ENCODE peak calls at places on chromosomes 4 and X, in four cellular contexts. One of them, this sample, is unnamed.

GRCh38 chrX:45143455-45143854 is 57.2 kb downstream of the DIPK2B start:
- DNase-seq in GM12865: no peak
- DNase-seq in stimulated activated CD8-positive, alpha-beta memory T cell treated with anti-CD3 and anti-CD28 coated beads, Interleukin-4, amount 100 ng/mL, for 24 hours: no peak
- DNase-seq in AG09319: no peak
- DNase-seq in this sample: no peak

GRCh38 chr4:48041535-48042137 is 25.1 kb downstream of the NIPAL1 start:
- DNase-seq in stimulated activated CD8-positive, alpha-beta memory T cell treated with anti-CD3 and anti-CD28 coated beads, Interleukin-4, amount 100 ng/mL, for 24 hours: no peak
- DNase-seq in GM12865: no peak
- DNase-seq in AG09319: no peak
- DNase-seq in this sample: no peak

GRCh38 chrX:70253377-70254062 is 6.5 kb downstream of the P2RY4 start:
- DNase-seq in stimulated activated CD8-positive, alpha-beta memory T cell treated with anti-CD3 and anti-CD28 coated beads, Interleukin-4, amount 100 ng/mL, for 24 hours: no peak
- DNase-seq in GM12865: no peak
- DNase-seq in AG09319: no peak
- DNase-seq in this sample: no peak

GRCh38 chrX:82335772-82336171 is 1133.9 kb downstream of the SH3BGRL start:
- DNase-seq in GM12865: no peak
- DNase-seq in stimulated activated CD8-positive, alpha-beta memory T cell treated with anti-CD3 and anti-CD28 coated beads, Interleukin-4, amount 100 ng/mL, for 24 hours: no peak
- DNase-seq in AG09319: no peak
- DNase-seq in this sample: no peak

GRCh38 chr4:121189811-121190210 is 25.7 kb upstream of the TNIP3 start:
- DNase-seq in AG09319: no peak
- DNase-seq in GM12865: peak; percentile 72
- DNase-seq in stimulated activated CD8-positive, alpha-beta memory T cell treated with anti-CD3 and anti-CD28 coated beads, Interleukin-4, amount 100 ng/mL, for 24 hours: peak; percentile 20
- DNase-seq in this sample: no peak

GRCh38 chr4:108512615-108513505 is 107.5 kb upstream of the RPL34 start:
- DNase-seq in GM12865: peak; percentile 47
- DNase-seq in stimulated activated CD8-positive, alpha-beta memory T cell treated with anti-CD3 and anti-CD28 coated beads, Interleukin-4, amount 100 ng/mL, for 24 hours: peak; percentile 18
- DNase-seq in AG09319: peak; percentile 16
- DNase-seq in this sample: peak; percentile 28

GRCh38 chrX:50814701-50815476 is 895 bp upstream of the SHROOM4 start:
- DNase-seq in GM12865: no peak
- DNase-seq in AG09319: no peak
- DNase-seq in stimulated activated CD8-positive, alpha-beta memory T cell treated with anti-CD3 and anti-CD28 coated beads, Interleukin-4, amount 100 ng/mL, for 24 hours: no peak
- DNase-seq in this sample: no peak

GRCh38 chrX:129694805-129695204 is 40.0 kb upstream of the APLN start:
- DNase-seq in stimulated activated CD8-positive, alpha-beta memory T cell treated with anti-CD3 and anti-CD28 coated beads, Interleukin-4, amount 100 ng/mL, for 24 hours: no peak
- DNase-seq in GM12865: no peak
- DNase-seq in AG09319: no peak
- DNase-seq in this sample: no peak

GRCh38 chr4:147482281-147482680 is 1.4 kb downstream of the EDNRA start:
- DNase-seq in stimulated activated CD8-positive, alpha-beta memory T cell treated with anti-CD3 and anti-CD28 coated beads, Interleukin-4, amount 100 ng/mL, for 24 hours: no peak
- DNase-seq in GM12865: peak; percentile 18
- DNase-seq in AG09319: no peak
- DNase-seq in this sample: no peak

GRCh38 chrX:54166915-54167314 is 16.1 kb downstream of the FAM120C start:
- DNase-seq in GM12865: no peak
- DNase-seq in AG09319: no peak
- DNase-seq in stimulated activated CD8-positive, alpha-beta memory T cell treated with anti-CD3 and anti-CD28 coated beads, Interleukin-4, amount 100 ng/mL, for 24 hours: no peak
- DNase-seq in this sample: no peak

GRCh38 chr4:42570221-42570620 is 86.7 kb downstream of the ATP8A1 start:
- DNase-seq in stimulated activated CD8-positive, alpha-beta memory T cell treated with anti-CD3 and anti-CD28 coated beads, Interleukin-4, amount 100 ng/mL, for 24 hours: no peak
- DNase-seq in GM12865: no peak
- DNase-seq in AG09319: no peak
- DNase-seq in this sample: no peak

GRCh38 chr4:103067841-103068547 is 8.6 kb downstream of the SLC9B2 start:
- DNase-seq in GM12865: no peak
- DNase-seq in AG09319: no peak
- DNase-seq in stimulated activated CD8-positive, alpha-beta memory T cell treated with anti-CD3 and anti-CD28 coated beads, Interleukin-4, amount 100 ng/mL, for 24 hours: no peak
- DNase-seq in this sample: no peak

GRCh38 chr4:26320159-26320452 is 708 bp upstream of the RBPJ start:
- DNase-seq in stimulated activated CD8-positive, alpha-beta memory T cell treated with anti-CD3 and anti-CD28 coated beads, Interleukin-4, amount 100 ng/mL, for 24 hours: no peak
- DNase-seq in AG09319: no peak
- DNase-seq in GM12865: peak; percentile 81
- DNase-seq in this sample: peak; percentile 71

GRCh38 chr4:3295837-3296624 is 3.2 kb downstream of the RGS12 start:
- DNase-seq in AG09319: no peak
- DNase-seq in GM12865: no peak
- DNase-seq in stimulated activated CD8-positive, alpha-beta memory T cell treated with anti-CD3 and anti-CD28 coated beads, Interleukin-4, amount 100 ng/mL, for 24 hours: no peak
- DNase-seq in this sample: no peak

GRCh38 chr4:88526221-88526815 is 2.7 kb upstream of the PYURF start:
- DNase-seq in GM12865: no peak
- DNase-seq in stimulated activated CD8-positive, alpha-beta memory T cell treated with anti-CD3 and anti-CD28 coated beads, Interleukin-4, amount 100 ng/mL, for 24 hours: no peak
- DNase-seq in AG09319: no peak
- DNase-seq in this sample: peak; percentile 3

GRCh38 chrX:131821945-131822622 is 201.0 kb upstream of the STK26 start:
- DNase-seq in stimulated activated CD8-positive, alpha-beta memory T cell treated with anti-CD3 and anti-CD28 coated beads, Interleukin-4, amount 100 ng/mL, for 24 hours: peak; percentile 49
- DNase-seq in GM12865: peak; percentile 24
- DNase-seq in AG09319: peak; percentile 75
- DNase-seq in this sample: no peak

GRCh38 chr4:161929966-161930365 is 233.8 kb downstream of the FSTL5 start:
- DNase-seq in AG09319: no peak
- DNase-seq in GM12865: no peak
- DNase-seq in stimulated activated CD8-positive, alpha-beta memory T cell treated with anti-CD3 and anti-CD28 coated beads, Interleukin-4, amount 100 ng/mL, for 24 hours: no peak
- DNase-seq in this sample: no peak

GRCh38 chrX:65697173-65697572 is 29.7 kb downstream of the MSN start:
- DNase-seq in AG09319: no peak
- DNase-seq in stimulated activated CD8-positive, alpha-beta memory T cell treated with anti-CD3 and anti-CD28 coated beads, Interleukin-4, amount 100 ng/mL, for 24 hours: no peak
- DNase-seq in GM12865: no peak
- DNase-seq in this sample: peak; percentile 95

GRCh38 chr4:3524349-3524748 is 7.9 kb downstream of the LRPAP1 start:
- DNase-seq in AG09319: no peak
- DNase-seq in GM12865: no peak
- DNase-seq in stimulated activated CD8-positive, alpha-beta memory T cell treated with anti-CD3 and anti-CD28 coated beads, Interleukin-4, amount 100 ng/mL, for 24 hours: no peak
- DNase-seq in this sample: no peak

GRCh38 chrX:127726227-127726626 is 326.0 kb downstream of the ACTRT1 start:
- DNase-seq in AG09319: no peak
- DNase-seq in GM12865: no peak
- DNase-seq in stimulated activated CD8-positive, alpha-beta memory T cell treated with anti-CD3 and anti-CD28 coated beads, Interleukin-4, amount 100 ng/mL, for 24 hours: no peak
- DNase-seq in this sample: no peak

GRCh38 chr4:102616661-102617060 is 115.5 kb downstream of the NFKB1 start:
- DNase-seq in GM12865: no peak
- DNase-seq in AG09319: no peak
- DNase-seq in stimulated activated CD8-positive, alpha-beta memory T cell treated with anti-CD3 and anti-CD28 coated beads, Interleukin-4, amount 100 ng/mL, for 24 hours: no peak
- DNase-seq in this sample: peak; percentile 39

GRCh38 chr4:13524504-13525243 is 19.6 kb downstream of the NKX3-2 start:
- DNase-seq in stimulated activated CD8-positive, alpha-beta memory T cell treated with anti-CD3 and anti-CD28 coated beads, Interleukin-4, amount 100 ng/mL, for 24 hours: no peak
- DNase-seq in GM12865: no peak
- DNase-seq in AG09319: no peak
- DNase-seq in this sample: no peak

GRCh38 chr4:42397635-42398447 is 553 bp downstream of the SHISA3 start:
- DNase-seq in AG09319: no peak
- DNase-seq in GM12865: peak; percentile 54
- DNase-seq in stimulated activated CD8-positive, alpha-beta memory T cell treated with anti-CD3 and anti-CD28 coated beads, Interleukin-4, amount 100 ng/mL, for 24 hours: no peak
- DNase-seq in this sample: peak; percentile 39

GRCh38 chrX:57178605-57179004 is 41.4 kb upstream of the SPIN2A start:
- DNase-seq in AG09319: no peak
- DNase-seq in GM12865: no peak
- DNase-seq in stimulated activated CD8-positive, alpha-beta memory T cell treated with anti-CD3 and anti-CD28 coated beads, Interleukin-4, amount 100 ng/mL, for 24 hours: no peak
- DNase-seq in this sample: no peak

GRCh38 chrX:134936542-134936941 is 54.2 kb upstream of the SMIM10 start:
- DNase-seq in stimulated activated CD8-positive, alpha-beta memory T cell treated with anti-CD3 and anti-CD28 coated beads, Interleukin-4, amount 100 ng/mL, for 24 hours: no peak
- DNase-seq in AG09319: no peak
- DNase-seq in GM12865: no peak
- DNase-seq in this sample: no peak

GRCh38 chrX:18899796-18900380 is 84.0 kb downstream of the PHKA2 start:
- DNase-seq in AG09319: no peak
- DNase-seq in stimulated activated CD8-positive, alpha-beta memory T cell treated with anti-CD3 and anti-CD28 coated beads, Interleukin-4, amount 100 ng/mL, for 24 hours: no peak
- DNase-seq in GM12865: peak; percentile 21
- DNase-seq in this sample: peak; percentile 61

GRCh38 chr4:7974425-7974824 is 34.8 kb upstream of the AFAP1 start:
- DNase-seq in GM12865: no peak
- DNase-seq in AG09319: no peak
- DNase-seq in stimulated activated CD8-positive, alpha-beta memory T cell treated with anti-CD3 and anti-CD28 coated beads, Interleukin-4, amount 100 ng/mL, for 24 hours: no peak
- DNase-seq in this sample: no peak

GRCh38 chr4:162838671-162839070 is 328.0 kb downstream of the NAF1 start:
- DNase-seq in AG09319: no peak
- DNase-seq in stimulated activated CD8-positive, alpha-beta memory T cell treated with anti-CD3 and anti-CD28 coated beads, Interleukin-4, amount 100 ng/mL, for 24 hours: no peak
- DNase-seq in GM12865: no peak
- DNase-seq in this sample: no peak

GRCh38 chrX:135437867-135438733 is 16.4 kb downstream of the SMIM10L2A start:
- DNase-seq in stimulated activated CD8-positive, alpha-beta memory T cell treated with anti-CD3 and anti-CD28 coated beads, Interleukin-4, amount 100 ng/mL, for 24 hours: no peak
- DNase-seq in GM12865: no peak
- DNase-seq in AG09319: no peak
- DNase-seq in this sample: peak; percentile 42

GRCh38 chr4:172573899-172574298 is 594.7 kb upstream of the GALNT7 start:
- DNase-seq in stimulated activated CD8-positive, alpha-beta memory T cell treated with anti-CD3 and anti-CD28 coated beads, Interleukin-4, amount 100 ng/mL, for 24 hours: no peak
- DNase-seq in GM12865: no peak
- DNase-seq in AG09319: no peak
- DNase-seq in this sample: no peak

GRCh38 chrX:68838571-68838910 is 9.7 kb downstream of the EFNB1 start:
- DNase-seq in GM12865: no peak
- DNase-seq in stimulated activated CD8-positive, alpha-beta memory T cell treated with anti-CD3 and anti-CD28 coated beads, Interleukin-4, amount 100 ng/mL, for 24 hours: no peak
- DNase-seq in AG09319: no peak
- DNase-seq in this sample: no peak

This sample was measured in NCI-H82.